ENCODE peak calls at places on chromosome 9, in eight cellular contexts. P is non-pigmented ciliary epithelial cell; U is H1; R is GM04504; J is aorta; Q is G401; Y is activated gamma-delta T cell treated with Interleukin-2 at 50 U/mL for 16 hours; N is activated effector memory CD4-positive, alpha-beta T cell treated with Interleukin-2 at 50 U/mL for 16 hours. E is an unnamed sample.

GRCh38 chr9:36847781-36848673 is 186.0 kb downstream of the PAX5 start:
- DNase-seq in P (no peak), U (no peak), R (no peak), J (no peak), Q (no peak), Y (no peak), N (no peak), E (no peak)

GRCh38 chr9:133048595-133048994 is 13.2 kb upstream of the CEL start:
- DNase-seq in P (no peak), U (no peak), R (no peak), J (no peak), Q (no peak), Y (peak), N (no peak), E (no peak)

GRCh38 chr9:91676042-91676441 is 252.4 kb upstream of the NFIL3 start:
- DNase-seq in P (no peak), U (no peak), R (no peak), J (no peak), Q (no peak), Y (no peak), N (no peak), E (no peak)

GRCh38 chr9:93562157-93562556 is 14.2 kb upstream of the PHF2 start:
- DNase-seq in P (no peak), U (no peak), R (no peak), J (no peak), Q (no peak), Y (no peak), N (no peak), E (no peak)

GRCh38 chr9:73239868-73240267 is 88.2 kb downstream of the ANXA1 start:
- DNase-seq in P (no peak), U (no peak), R (no peak), J (no peak), Q (no peak), Y (no peak), N (no peak), E (no peak)

GRCh38 chr9:126203313-126203712 is 123.3 kb upstream of the MVB12B start:
- DNase-seq in P (no peak), U (no peak), R (no peak), J (no peak), Q (no peak), Y (no peak), N (no peak), E (no peak)

GRCh38 chr9:131056781-131057506 is 39.4 kb upstream of the AIF1L start:
- DNase-seq in P (no peak), U (no peak), R (no peak), J (no peak), Q (no peak), Y (no peak), N (no peak), E (no peak)

GRCh38 chr9:98357921-98358535 is 102.6 kb upstream of the TBC1D2 start:
- DNase-seq in P (no peak), U (no peak), R (no peak), J (no peak), Q (no peak), Y (no peak), N (no peak), E (no peak)

GRCh38 chr9:84781431-84781830 is 111.9 kb downstream of the NTRK2 start:
- DNase-seq in P (no peak), U (no peak), R (no peak), J (no peak), Q (no peak), Y (no peak), N (no peak), E (no peak)

GRCh38 chr9:109846781-109847180 is 66.8 kb downstream of the PALM2AKAP2 start:
- DNase-seq in P (no peak), U (no peak), R (no peak), J (no peak), Q (no peak), Y (no peak), N (no peak), E (no peak)

GRCh38 chr9:16626577-16627130 is 243.8 kb downstream of the BNC2 start:
- DNase-seq in P (peak), U (no peak), R (no peak), J (no peak), Q (peak), Y (no peak), N (no peak), E (peak)

GRCh38 chr9:136107155-136107952 is 11.3 kb downstream of the TMEM250 start:
- DNase-seq in P (no peak), U (no peak), R (no peak), J (no peak), Q (no peak), Y (peak), N (peak), E (no peak)

GRCh38 chr9:116806075-116806474 is 119.0 kb downstream of the TRIM32 start:
- DNase-seq in P (no peak), U (no peak), R (no peak), J (no peak), Q (no peak), Y (no peak), N (no peak), E (no peak)

GRCh38 chr9:93132287-93132927 is 1.6 kb downstream of the NINJ1 start:
- DNase-seq in P (no peak), U (no peak), R (peak), J (no peak), Q (peak), Y (no peak), N (no peak), E (no peak)

GRCh38 chr9:14749738-14750137 is 27.2 kb upstream of the CER1 start:
- DNase-seq in P (no peak), U (no peak), R (no peak), J (no peak), Q (peak), Y (no peak), N (no peak), E (peak)

GRCh38 chr9:135344915-135345500 is 134.6 kb upstream of the PPP1R26 start:
- DNase-seq in P (no peak), U (no peak), R (no peak), J (peak), Q (no peak), Y (no peak), N (no peak), E (no peak)

GRCh38 chr9:71355884-71356283 is 234.5 kb upstream of the TRPM3 start:
- DNase-seq in P (no peak), U (no peak), R (no peak), J (no peak), Q (no peak), Y (no peak), N (no peak), E (peak)

GRCh38 chr9:121650220-121651013 is 1.0 kb upstream of the DAB2IP start:
- DNase-seq in P (no peak), U (peak), R (no peak), J (peak), Q (no peak), Y (no peak), N (no peak), E (peak)

GRCh38 chr9:104027295-104027694 is 66.8 kb upstream of the SMC2 start:
- DNase-seq in P (no peak), U (no peak), R (no peak), J (no peak), Q (no peak), Y (no peak), N (no peak), E (no peak)

GRCh38 chr9:133135193-133135745 is 14.2 kb upstream of the RALGDS start:
- DNase-seq in P (no peak), U (no peak), R (peak), J (peak), Q (peak), Y (peak), N (peak), E (no peak)

GRCh38 chr9:22416692-22417060 is 29.9 kb upstream of the DMRTA1 start:
- DNase-seq in P (no peak), U (no peak), R (no peak), J (no peak), Q (no peak), Y (no peak), N (no peak), E (no peak)